ENCODE peak calls at places on chromosomes 6 and 20, in eight cellular contexts. C, N, P, O, T, Z, Q and U are unnamed samples. For H3K27me3, the result is how much of the 10 kb centered on the place peaks cover.

GRCh38 chr6:167793421-167793820 is 33.3 kb upstream of the AFDN start:
- DNase-seq in C (no peak), N (no peak), P (no peak), O (no peak), T (no peak), Z (no peak), Q (no peak), U (no peak)

GRCh38 chr6:112690497-112691202 is 343.5 kb downstream of the RFPL4B start:
- DNase-seq in C (no peak), N (no peak), P (no peak), O (no peak), T (no peak), Z (no peak), Q (no peak), U (no peak)

GRCh38 chr20:36119537-36119936 is 35.0 kb upstream of the EPB41L1 start:
- DNase-seq in C (no peak), N (no peak), P (no peak), O (no peak), T (no peak), Z (no peak), Q (no peak), U (no peak)

GRCh38 chr6:149938571-149939462 is 3.0 kb upstream of the ULBP2 start:
- DNase-seq in C (no peak), N (no peak), P (no peak), O (no peak), T (no peak), Z (peak), Q (peak), U (no peak)

GRCh38 chr6:6843057-6843627 is 254.6 kb downstream of the LY86 start:
- DNase-seq in C (no peak), N (no peak), P (no peak), O (no peak), T (no peak), Z (no peak), Q (no peak), U (no peak)

GRCh38 chr6:8047466-8048292 is 16.5 kb downstream of the BLOC1S5 start:
- DNase-seq in C (no peak), N (no peak), P (no peak), O (no peak), T (peak), Z (no peak), Q (no peak), U (no peak)

GRCh38 chr6:6725834-6726194 is 137.3 kb downstream of the LY86 start:
- DNase-seq in C (no peak), N (no peak), P (no peak), O (no peak), T (no peak), Z (no peak), Q (no peak), U (no peak)

GRCh38 chr6:138996524-138996923 is 8.5 kb upstream of the REPS1 start:
- DNase-seq in C (no peak), N (no peak), P (no peak), O (no peak), T (no peak), Z (no peak), Q (no peak), U (no peak)

GRCh38 chr20:42531675-42531985 is 658.1 kb downstream of the PTPRT start:
- DNase-seq in C (no peak), N (no peak), P (no peak), O (no peak), T (peak), Z (no peak), Q (no peak), U (no peak)

DNA sequence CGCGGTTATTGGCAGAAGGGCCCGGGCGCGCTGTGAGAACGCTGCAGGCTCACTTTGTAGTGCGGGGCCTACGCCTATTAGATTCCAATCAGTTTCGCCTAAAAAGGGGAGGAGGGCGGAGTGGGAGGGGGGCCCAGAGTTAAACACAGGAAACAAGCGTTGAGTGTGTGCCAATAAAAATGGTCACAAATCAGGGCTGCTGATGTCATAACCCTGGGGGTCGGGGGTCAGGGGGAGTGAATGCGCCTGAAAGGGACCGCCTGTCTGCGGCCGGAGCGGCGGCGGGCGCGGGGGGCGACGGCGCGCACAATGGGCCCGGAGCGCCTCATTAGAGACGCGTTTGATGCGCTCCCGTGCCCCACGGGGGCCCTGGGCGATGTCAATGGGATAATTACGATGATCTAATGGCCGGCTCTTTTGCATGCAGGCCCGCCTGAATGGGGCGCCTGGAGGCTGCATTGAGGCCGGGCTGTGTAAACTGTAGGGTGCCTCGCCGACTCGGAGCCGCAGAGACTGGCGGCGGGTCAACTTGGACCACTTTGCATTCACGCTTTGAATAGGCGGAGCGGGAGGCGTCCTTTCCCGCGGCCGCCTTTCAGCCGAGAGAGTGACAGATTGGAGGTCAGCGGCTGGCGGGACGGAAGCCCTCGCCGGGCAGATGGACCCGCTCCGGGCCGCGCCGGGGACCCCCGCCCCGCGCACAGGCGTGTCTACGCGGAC is 296.0 kb downstream of the TFAP2C start:
- DNase-seq in C (no peak), N (no peak), P (no peak), O (no peak), T (peak), Z (peak), Q (no peak), U (no peak)
- H3K4me3 ChIP-seq in C (peak), N (no peak), P (no peak), O (peak), T (peak), Z (peak), Q (no peak), U (peak)

GRCh38 chr20:11090751-11091150 is 417.0 kb upstream of the JAG1 start:
- DNase-seq in C (no peak), N (no peak), P (no peak), O (no peak), T (no peak), Z (no peak), Q (no peak), U (no peak)

GRCh38 chr20:11094196-11094595 is 420.4 kb upstream of the JAG1 start:
- DNase-seq in C (no peak), N (no peak), P (no peak), O (no peak), T (no peak), Z (no peak), Q (no peak), U (no peak)

GRCh38 chr20:11094711-11095110 is 420.9 kb upstream of the JAG1 start:
- DNase-seq in C (no peak), N (no peak), P (no peak), O (no peak), T (no peak), Z (no peak), Q (no peak), U (no peak)

GRCh38 chr20:11091496-11091895 is 417.7 kb upstream of the JAG1 start:
- DNase-seq in C (no peak), N (no peak), P (no peak), O (no peak), T (no peak), Z (no peak), Q (no peak), U (no peak)

DNA sequence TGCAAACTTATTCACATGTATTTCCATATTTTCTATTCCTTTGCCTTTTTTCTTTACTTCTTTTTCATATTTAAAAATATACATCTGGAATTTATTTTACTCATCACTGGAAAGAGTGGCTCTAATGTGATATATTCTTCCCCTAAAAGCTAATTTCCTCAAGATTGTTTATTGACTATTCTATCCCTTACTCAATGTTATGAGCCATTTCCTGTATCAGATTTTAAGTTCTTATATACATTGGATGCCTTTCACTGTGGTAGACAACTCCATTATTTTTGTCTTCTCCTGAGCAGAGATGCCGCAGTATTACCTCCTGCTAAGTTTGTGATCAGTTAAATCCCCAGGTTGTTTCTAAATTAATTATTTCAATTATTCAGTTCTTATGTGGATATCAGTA is 418.4 kb upstream of the JAG1 start:
- DNase-seq in C (no peak), N (no peak), P (no peak), O (no peak), T (no peak), Z (no peak), Q (no peak), U (no peak)
- H3K27me3 ChIP-seq in C (under half), N (under half), P (under half), O (under half), T (under half), Z (under half), Q (under half), U (under half)

GRCh38 chr6:133699986-133700385 is 188.9 kb upstream of the TCF21 start:
- DNase-seq in C (no peak), N (no peak), P (no peak), O (no peak), T (no peak), Z (no peak), Q (no peak), U (no peak)

GRCh38 chr6:133698272-133698671 is 190.6 kb upstream of the TCF21 start:
- DNase-seq in C (no peak), N (no peak), P (no peak), O (no peak), T (no peak), Z (no peak), Q (no peak), U (no peak)

GRCh38 chr6:133704371-133704770 is 184.5 kb upstream of the TCF21 start:
- DNase-seq in C (no peak), N (no peak), P (no peak), O (no peak), T (no peak), Z (no peak), Q (no peak), U (no peak)

GRCh38 chr6:133705071-133705470 is 183.8 kb upstream of the TCF21 start:
- DNase-seq in C (no peak), N (no peak), P (no peak), O (no peak), T (no peak), Z (no peak), Q (no peak), U (no peak)

GRCh38 chr6:133701633-133702331 is 187.1 kb upstream of the TCF21 start:
- DNase-seq in C (no peak), N (no peak), P (no peak), O (no peak), T (no peak), Z (no peak), Q (no peak), U (peak)
- H3K4me3 ChIP-seq in C (no peak), N (no peak), P (no peak), O (no peak), T (no peak), Z (no peak), Q (no peak), U (no peak)

GRCh38 chr20:21714297-21715192 is 9.1 kb downstream of the PAX1 start:
- DNase-seq in C (no peak), N (no peak), P (no peak), O (no peak), T (peak), Z (peak), Q (no peak), U (no peak)

GRCh38 chr20:21713901-21714296 is 8.4 kb downstream of the PAX1 start:
- DNase-seq in C (no peak), N (no peak), P (no peak), O (no peak), T (no peak), Z (no peak), Q (no peak), U (no peak)

GRCh38 chr20:21713470-21713869 is 8.0 kb downstream of the PAX1 start:
- DNase-seq in C (no peak), N (no peak), P (no peak), O (no peak), T (no peak), Z (no peak), Q (no peak), U (no peak)

GRCh38 chr20:21710863-21711431 is 5.5 kb downstream of the PAX1 start:
- DNase-seq in C (no peak), N (no peak), P (no peak), O (no peak), T (no peak), Z (no peak), Q (no peak), U (no peak)

DNA sequence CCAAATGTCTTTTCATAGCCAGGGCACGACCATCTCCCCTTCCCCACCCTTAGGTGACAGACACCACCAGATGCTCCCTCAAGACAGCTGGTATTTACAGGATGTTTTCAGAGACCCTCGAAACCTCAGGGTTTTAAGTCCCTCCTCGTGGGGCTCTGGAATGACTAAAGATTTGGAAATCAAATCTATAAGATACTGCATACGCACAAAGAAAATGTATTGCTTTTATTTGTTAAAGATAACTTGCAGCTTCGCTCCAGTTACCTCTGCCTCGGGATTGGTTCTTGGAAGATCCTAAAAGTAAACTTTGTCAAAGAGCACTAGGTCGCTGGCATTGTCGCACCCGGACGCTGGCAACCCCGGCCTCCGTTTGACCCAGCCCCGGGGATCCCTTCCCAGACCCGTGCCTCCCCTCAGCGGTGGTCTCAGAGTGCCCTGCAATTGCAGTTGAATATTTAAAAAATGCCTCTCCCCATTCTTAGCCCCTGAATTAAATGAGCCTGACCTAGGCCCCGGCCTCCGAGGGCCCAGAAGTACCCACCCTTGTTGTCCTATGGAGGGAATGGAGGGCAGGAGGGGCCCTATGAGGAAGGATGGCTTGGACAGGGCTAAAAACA is 7.1 kb downstream of the PAX1 start:
- DNase-seq in C (no peak), N (no peak), P (no peak), O (no peak), T (peak), Z (no peak), Q (no peak), U (no peak)
- H3K27me3 ChIP-seq in C (half or more), N (under half), P (under half), O (under half), T (half or more), Z (half or more), Q (under half), U (half or more)

DNA sequence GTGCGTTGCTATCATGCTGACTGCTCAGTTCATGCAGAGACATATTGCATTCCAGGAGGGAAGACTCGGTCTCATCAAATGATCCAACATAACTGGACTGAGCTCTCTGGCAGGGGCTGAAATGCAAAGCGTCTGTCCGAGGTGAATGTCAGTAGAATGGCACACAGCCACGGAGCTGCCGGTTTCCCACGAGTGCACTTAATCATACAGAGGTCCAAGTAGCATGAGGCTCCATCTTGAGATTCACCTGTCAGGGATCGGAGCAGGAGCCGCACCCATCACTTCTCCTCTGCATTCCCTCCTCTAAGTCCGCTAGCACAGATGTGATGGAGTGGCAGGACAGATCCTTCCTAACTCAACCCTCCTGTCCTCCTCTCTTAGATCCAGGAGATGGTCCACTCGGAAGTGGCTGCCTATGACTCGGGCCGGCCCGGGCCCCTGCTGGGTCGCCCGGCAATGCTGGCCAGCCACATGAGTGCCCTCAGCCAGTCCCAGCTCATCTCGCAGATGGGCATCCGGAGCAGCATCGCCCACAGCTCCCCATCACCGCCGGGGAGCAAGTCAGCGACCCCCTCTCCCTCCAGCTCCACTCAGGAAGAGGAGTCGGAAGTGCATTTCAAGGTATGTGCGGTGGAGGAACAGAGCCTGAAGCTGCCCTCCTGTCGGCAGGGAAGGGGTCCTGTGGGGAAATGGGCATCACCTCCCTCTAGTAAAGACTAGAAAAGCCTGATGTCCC is 135.9 kb downstream of the JPH2 start:
- DNase-seq in C (no peak), N (no peak), P (no peak), O (no peak), T (no peak), Z (peak), Q (no peak), U (peak)
- H3K4me3 ChIP-seq in C (no peak), N (no peak), P (no peak), O (no peak), T (no peak), Z (no peak), Q (no peak), U (no peak)

GRCh38 chr6:41640436-41640835 is 2.2 kb downstream of the MDFI start:
- DNase-seq in C (no peak), N (no peak), P (no peak), O (no peak), T (no peak), Z (peak), Q (no peak), U (no peak)

GRCh38 chr6:41642960-41643898 is 5.0 kb downstream of the MDFI start:
- DNase-seq in C (peak), N (no peak), P (no peak), O (peak), T (no peak), Z (no peak), Q (no peak), U (no peak)

GRCh38 chr6:41639556-41640371 is 1.5 kb downstream of the MDFI start:
- DNase-seq in C (no peak), N (no peak), P (peak), O (no peak), T (no peak), Z (peak), Q (no peak), U (no peak)

GRCh38 chr6:41642090-41642959 is 4.1 kb downstream of the MDFI start:
- DNase-seq in C (no peak), N (no peak), P (no peak), O (peak), T (no peak), Z (no peak), Q (no peak), U (no peak)

GRCh38 chr6:41641352-41641925 is 3.2 kb downstream of the MDFI start:
- DNase-seq in C (no peak), N (no peak), P (no peak), O (no peak), T (no peak), Z (no peak), Q (no peak), U (no peak)
- H3K27me3 ChIP-seq in C (under half), N (under half), P (under half), O (under half), T (under half), Z (under half), Q (under half), U (under half)